ENCODE peak calls at places on chromosomes 2 and 18, in six cellular contexts. Z is AML-193; P is NCI-H1694 treated with DMSO at 0.1 percent for 48 hours; E is prostate gland; Q is activated CD8-positive, alpha-beta memory T cell treated with anti-CD3 and anti-CD28 coated beads for 24 hours; R is CD8-positive, alpha-beta memory T cell. C is an unnamed sample.

GRCh38 chr2:62176771-62177170 is 19.1 kb upstream of the B3GNT2 start:
- DNase-seq in Z (no peak), P (no peak), E (no peak), Q (no peak), R (no peak), C (no peak)

GRCh38 chr2:216015722-216016464 is 2.5 kb upstream of the MREG start:
- DNase-seq in Z (no peak), P (peak), E (no peak), Q (peak), R (peak), C (peak)

GRCh38 chr2:210392469-210392881 is 77.5 kb upstream of the MYL1 start:
- DNase-seq in Z (no peak), P (no peak), E (no peak), Q (no peak), R (no peak), C (no peak)

GRCh38 chr2:217482343-217482742 is 520.5 kb downstream of the TNS1 start:
- DNase-seq in Z (no peak), P (no peak), E (no peak), Q (no peak), R (no peak), C (no peak)

GRCh38 chr2:187575081-187576067 is 21.1 kb upstream of the TFPI start:
- DNase-seq in Z (no peak), P (no peak), E (no peak), Q (no peak), R (no peak), C (no peak)

GRCh38 chr18:69531973-69532372 is 131.3 kb downstream of the DOK6 start:
- DNase-seq in Z (no peak), P (no peak), E (no peak), Q (no peak), R (no peak), C (no peak)

GRCh38 chr2:15763106-15763821 is 171.6 kb downstream of the DDX1 start:
- DNase-seq in Z (no peak), P (no peak), E (no peak), Q (no peak), R (no peak), C (no peak)

GRCh38 chr2:72745679-72746368 is 80.0 kb downstream of the EXOC6B start:
- DNase-seq in Z (peak), P (peak), E (peak), Q (no peak), R (peak), C (peak)

GRCh38 chr2:150610670-150611279 is 123.3 kb upstream of the RND3 start:
- DNase-seq in Z (peak), P (no peak), E (no peak), Q (no peak), R (no peak), C (no peak)

GRCh38 chr2:102754746-102755145 is 7.1 kb upstream of the TMEM182 start:
- DNase-seq in Z (no peak), P (no peak), E (no peak), Q (no peak), R (no peak), C (no peak)

GRCh38 chr2:128369126-128369555 is 50.5 kb upstream of the HS6ST1 start:
- DNase-seq in Z (no peak), P (no peak), E (peak), Q (no peak), R (no peak), C (no peak)

GRCh38 chr2:112728384-112729175 is 7.8 kb downstream of the NT5DC4 start:
- DNase-seq in Z (no peak), P (no peak), E (no peak), Q (no peak), R (no peak), C (no peak)

GRCh38 chr2:195664528-195664927 is 7.5 kb downstream of the SLC39A10 start:
- DNase-seq in Z (peak), P (no peak), E (no peak), Q (no peak), R (no peak), C (no peak)

GRCh38 chr2:28949190-28949589 is 31.9 kb upstream of the TOGARAM2 start:
- DNase-seq in Z (no peak), P (no peak), E (no peak), Q (no peak), R (no peak), C (no peak)

GRCh38 chr2:121245913-121246312 is 39.1 kb downstream of the TFCP2L1 start:
- DNase-seq in Z (no peak), P (no peak), E (no peak), Q (no peak), R (no peak), C (no peak)

GRCh38 chr2:75064691-75065396 is 106.4 kb downstream of the POLE4 start:
- DNase-seq in Z (peak), P (peak), E (no peak), Q (peak), R (peak), C (peak)

GRCh38 chr2:217467331-217467730 is 535.5 kb downstream of the TNS1 start:
- DNase-seq in Z (no peak), P (no peak), E (no peak), Q (no peak), R (no peak), C (no peak)

GRCh38 chr2:3654031-3654430 is 4.0 kb upstream of the ALLC start:
- DNase-seq in Z (no peak), P (no peak), E (no peak), Q (no peak), R (no peak), C (no peak)

GRCh38 chr2:29655391-29656086 is 265.8 kb downstream of the ALK start:
- DNase-seq in Z (no peak), P (peak), E (no peak), Q (no peak), R (no peak), C (no peak)